ENCODE peak calls at places on chromosomes 12 and 14, in nine cellular contexts. One of them, this sample, is unnamed. For H3K4me1 and H3K9me3, the result is how much of the 10 kb centered on the place peaks cover.

GRCh38 chr12:14164266-14164665 is 182.9 kb upstream of the GRIN2B start:
- DNase-seq in uterus: no peak
- DNase-seq in tibial nerve: no peak
- DNase-seq in IMR-90: no peak
- DNase-seq in H9: no peak
- DNase-seq in body of pancreas: no peak
- DNase-seq in tibial artery: no peak
- DNase-seq in fibroblast of lung: no peak
- DNase-seq in mucosa of descending colon: no peak
- DNase-seq in this sample: no peak

GRCh38 chr12:124172646-124173045 is 122.2 kb upstream of the RFLNA start:
- DNase-seq in uterus: no peak
- DNase-seq in tibial nerve: no peak
- DNase-seq in IMR-90: no peak
- DNase-seq in H9: no peak
- DNase-seq in body of pancreas: no peak
- DNase-seq in tibial artery: no peak
- DNase-seq in fibroblast of lung: peak
- DNase-seq in mucosa of descending colon: no peak
- DNase-seq in this sample: no peak

GRCh38 chr12:68392376-68392775 is 60.2 kb upstream of the MDM1 start:
- DNase-seq in uterus: no peak
- DNase-seq in tibial nerve: no peak
- DNase-seq in IMR-90: no peak
- DNase-seq in H9: no peak
- DNase-seq in body of pancreas: no peak
- DNase-seq in tibial artery: no peak
- DNase-seq in fibroblast of lung: no peak
- DNase-seq in mucosa of descending colon: no peak
- DNase-seq in this sample: no peak

GRCh38 chr12:46770501-46771183 is 55.2 kb downstream of the SLC38A4 start:
- DNase-seq in uterus: no peak
- DNase-seq in tibial nerve: no peak
- DNase-seq in IMR-90: peak
- DNase-seq in H9: no peak
- DNase-seq in body of pancreas: peak
- DNase-seq in tibial artery: no peak
- DNase-seq in fibroblast of lung: peak
- DNase-seq in mucosa of descending colon: no peak
- DNase-seq in this sample: no peak

GRCh38 chr14:92632546-92633273 is 115.7 kb downstream of the LGMN start:
- DNase-seq in uterus: no peak
- DNase-seq in tibial nerve: no peak
- DNase-seq in IMR-90: no peak
- DNase-seq in H9: peak
- DNase-seq in body of pancreas: no peak
- DNase-seq in tibial artery: no peak
- DNase-seq in fibroblast of lung: no peak
- DNase-seq in mucosa of descending colon: no peak
- DNase-seq in this sample: no peak

GRCh38 chr12:118052324-118053070 is 8.5 kb downstream of the WSB2 start:
- DNase-seq in uterus: peak
- DNase-seq in tibial nerve: peak
- DNase-seq in IMR-90: peak
- DNase-seq in H9: peak
- DNase-seq in body of pancreas: peak
- DNase-seq in tibial artery: peak
- DNase-seq in fibroblast of lung: peak
- DNase-seq in mucosa of descending colon: peak
- DNase-seq in this sample: no peak

GRCh38 chr14:99468836-99469592 is 11.6 kb downstream of the SETD3 start:
- DNase-seq in uterus: no peak
- DNase-seq in tibial nerve: no peak
- DNase-seq in IMR-90: peak
- DNase-seq in H9: no peak
- DNase-seq in body of pancreas: no peak
- DNase-seq in tibial artery: no peak
- DNase-seq in fibroblast of lung: peak
- DNase-seq in mucosa of descending colon: no peak
- DNase-seq in this sample: no peak

GRCh38 chr12:62191747-62192485 is 68.3 kb upstream of the USP15 start:
- DNase-seq in uterus: no peak
- DNase-seq in tibial nerve: no peak
- DNase-seq in IMR-90: no peak
- DNase-seq in H9: peak
- DNase-seq in body of pancreas: peak
- DNase-seq in tibial artery: no peak
- DNase-seq in fibroblast of lung: peak
- DNase-seq in mucosa of descending colon: no peak
- DNase-seq in this sample: no peak

GRCh38 chr14:42854061-42854460 is 1247.4 kb downstream of the LRFN5 start:
- DNase-seq in uterus: no peak
- DNase-seq in tibial nerve: no peak
- DNase-seq in IMR-90: peak
- DNase-seq in H9: no peak
- DNase-seq in body of pancreas: no peak
- DNase-seq in tibial artery: no peak
- DNase-seq in fibroblast of lung: peak
- DNase-seq in mucosa of descending colon: no peak
- DNase-seq in this sample: no peak

GRCh38 chr12:53994268-53994690 is 5.7 kb upstream of the HOXC9 start:
- DNase-seq in uterus: no peak
- DNase-seq in tibial nerve: no peak
- DNase-seq in IMR-90: no peak
- DNase-seq in H9: no peak
- DNase-seq in body of pancreas: no peak
- DNase-seq in tibial artery: no peak
- DNase-seq in fibroblast of lung: no peak
- DNase-seq in mucosa of descending colon: no peak
- DNase-seq in this sample: no peak

GRCh38 chr12:53994691-53995310 is 5.2 kb upstream of the HOXC9 start:
- DNase-seq in uterus: no peak
- DNase-seq in tibial nerve: no peak
- DNase-seq in IMR-90: no peak
- DNase-seq in H9: no peak
- DNase-seq in body of pancreas: no peak
- DNase-seq in tibial artery: no peak
- DNase-seq in fibroblast of lung: no peak
- DNase-seq in mucosa of descending colon: no peak
- DNase-seq in this sample: no peak

GRCh38 chr12:53996886-53997217 is 3.1 kb upstream of the HOXC9 start:
- DNase-seq in uterus: no peak
- DNase-seq in tibial nerve: no peak
- DNase-seq in IMR-90: no peak
- DNase-seq in H9: no peak
- DNase-seq in body of pancreas: no peak
- DNase-seq in tibial artery: no peak
- DNase-seq in fibroblast of lung: no peak
- DNase-seq in mucosa of descending colon: no peak
- DNase-seq in this sample: no peak

GRCh38 chr12:53996188-53996885 is 3.6 kb upstream of the HOXC9 start:
- DNase-seq in uterus: no peak
- DNase-seq in tibial nerve: no peak
- DNase-seq in IMR-90: no peak
- DNase-seq in H9: no peak
- DNase-seq in body of pancreas: no peak
- DNase-seq in tibial artery: no peak
- DNase-seq in fibroblast of lung: no peak
- DNase-seq in mucosa of descending colon: no peak
- DNase-seq in this sample: no peak

DNA sequence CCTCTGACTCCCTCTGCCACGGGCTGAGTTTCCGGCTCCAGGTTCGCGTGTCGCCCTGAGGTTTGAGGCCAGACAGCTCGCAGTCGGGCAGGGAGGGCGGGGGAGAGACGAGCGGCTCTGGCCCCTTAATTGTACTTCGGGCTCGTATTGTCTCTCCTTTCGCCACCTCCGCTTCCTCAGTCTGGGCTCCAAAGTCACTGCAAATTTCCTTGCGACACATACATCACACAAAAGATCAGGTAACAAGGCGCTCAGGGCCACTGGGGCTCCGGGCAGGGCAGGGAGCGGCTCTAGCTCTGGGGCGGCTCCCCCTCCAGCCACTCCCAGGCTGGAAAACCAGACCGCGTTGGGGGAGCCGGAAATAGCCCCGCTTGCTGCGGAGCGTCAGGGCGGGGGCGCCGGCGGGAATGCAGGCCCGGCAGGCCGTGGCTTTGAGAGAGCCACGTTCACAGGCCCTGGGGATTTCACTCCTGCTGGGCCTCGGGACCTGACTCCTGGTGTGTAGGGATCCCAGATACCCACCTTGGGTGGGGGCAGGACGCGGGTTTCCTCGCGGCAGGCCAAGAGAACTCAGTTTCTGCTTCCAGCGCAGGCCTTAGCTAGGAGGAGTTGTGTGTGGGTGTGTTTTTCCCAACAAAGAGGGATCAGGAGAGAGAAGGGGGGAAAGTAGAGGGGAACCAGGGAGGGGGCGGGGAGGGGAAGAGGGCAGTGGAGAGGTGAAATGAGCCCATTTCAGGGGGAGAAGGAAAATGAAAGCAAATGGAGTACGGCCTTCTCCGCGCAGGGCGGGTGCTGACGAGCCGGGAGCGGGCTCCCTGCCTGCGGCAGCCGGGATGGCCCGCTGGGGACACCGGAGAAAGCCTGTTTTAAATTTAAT is 4.4 kb upstream of the HOXC9 start:
- DNase-seq in uterus: no peak
- DNase-seq in tibial nerve: no peak
- DNase-seq in IMR-90: no peak
- DNase-seq in H9: peak
- DNase-seq in body of pancreas: no peak
- DNase-seq in tibial artery: peak
- DNase-seq in fibroblast of lung: no peak
- DNase-seq in mucosa of descending colon: peak
- DNase-seq in this sample: no peak
- H3K4me1 ChIP-seq in uterus: under half
- H3K4me1 ChIP-seq in tibial nerve: under half
- H3K4me1 ChIP-seq in IMR-90: under half
- H3K4me1 ChIP-seq in H9: under half
- H3K4me1 ChIP-seq in body of pancreas: under half
- H3K4me1 ChIP-seq in tibial artery: half or more
- H3K4me1 ChIP-seq in fibroblast of lung: under half
- H3K4me1 ChIP-seq in mucosa of descending colon: under half
- H3K4me1 ChIP-seq in this sample: under half

DNA sequence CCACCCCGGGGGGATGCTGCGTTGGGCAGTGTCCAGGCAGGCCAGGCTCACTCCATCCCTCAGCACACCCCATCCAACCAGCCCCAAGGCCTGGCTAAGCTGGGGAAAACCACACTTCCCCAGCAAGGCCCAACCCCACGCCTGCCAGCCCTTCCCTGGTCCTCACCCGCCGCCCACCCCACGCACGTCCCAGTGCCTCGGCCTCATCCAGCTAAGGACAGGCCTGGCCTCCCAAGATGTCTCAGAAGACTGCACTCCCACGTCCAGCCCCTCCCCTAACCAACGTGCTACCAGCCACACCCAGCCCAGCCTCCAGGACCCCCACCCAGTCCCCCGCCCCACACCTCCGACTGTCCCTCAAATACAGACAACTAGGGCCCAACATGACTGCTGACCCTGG is 9.8 kb downstream of the JAG2 start:
- DNase-seq in uterus: no peak
- DNase-seq in tibial nerve: no peak
- DNase-seq in IMR-90: no peak
- DNase-seq in H9: no peak
- DNase-seq in body of pancreas: no peak
- DNase-seq in tibial artery: no peak
- DNase-seq in fibroblast of lung: no peak
- DNase-seq in mucosa of descending colon: no peak
- DNase-seq in this sample: no peak
- H3K9me3 ChIP-seq in uterus: under half
- H3K9me3 ChIP-seq in tibial nerve: under half
- H3K9me3 ChIP-seq in IMR-90: under half
- H3K9me3 ChIP-seq in H9: under half
- H3K9me3 ChIP-seq in body of pancreas: under half
- H3K9me3 ChIP-seq in tibial artery: under half
- H3K9me3 ChIP-seq in fibroblast of lung: under half
- H3K9me3 ChIP-seq in mucosa of descending colon: under half
- H3K9me3 ChIP-seq in this sample: under half

GRCh38 chr14:94665121-94665520 is 52.9 kb downstream of the SERPINA3 start:
- DNase-seq in uterus: no peak
- DNase-seq in tibial nerve: no peak
- DNase-seq in IMR-90: peak
- DNase-seq in H9: no peak
- DNase-seq in body of pancreas: no peak
- DNase-seq in tibial artery: no peak
- DNase-seq in fibroblast of lung: peak
- DNase-seq in mucosa of descending colon: no peak
- DNase-seq in this sample: no peak

GRCh38 chr14:94670692-94671285 is 58.6 kb downstream of the SERPINA3 start:
- DNase-seq in uterus: no peak
- DNase-seq in tibial nerve: no peak
- DNase-seq in IMR-90: no peak
- DNase-seq in H9: no peak
- DNase-seq in body of pancreas: no peak
- DNase-seq in tibial artery: no peak
- DNase-seq in fibroblast of lung: no peak
- DNase-seq in mucosa of descending colon: no peak
- DNase-seq in this sample: no peak

GRCh38 chr14:94663965-94664704 is 51.9 kb downstream of the SERPINA3 start:
- DNase-seq in uterus: peak
- DNase-seq in tibial nerve: no peak
- DNase-seq in IMR-90: no peak
- DNase-seq in H9: no peak
- DNase-seq in body of pancreas: no peak
- DNase-seq in tibial artery: no peak
- DNase-seq in fibroblast of lung: no peak
- DNase-seq in mucosa of descending colon: no peak
- DNase-seq in this sample: no peak

GRCh38 chr14:94659953-94660946 is 48.1 kb downstream of the SERPINA3 start:
- DNase-seq in uterus: no peak
- DNase-seq in tibial nerve: no peak
- DNase-seq in IMR-90: no peak
- DNase-seq in H9: no peak
- DNase-seq in body of pancreas: no peak
- DNase-seq in tibial artery: no peak
- DNase-seq in fibroblast of lung: no peak
- DNase-seq in mucosa of descending colon: no peak
- DNase-seq in this sample: no peak

GRCh38 chr14:94665544-94665943 is 53.4 kb downstream of the SERPINA3 start:
- DNase-seq in uterus: no peak
- DNase-seq in tibial nerve: no peak
- DNase-seq in IMR-90: no peak
- DNase-seq in H9: no peak
- DNase-seq in body of pancreas: no peak
- DNase-seq in tibial artery: no peak
- DNase-seq in fibroblast of lung: no peak
- DNase-seq in mucosa of descending colon: no peak
- DNase-seq in this sample: no peak
- TF ChIP-seq CTCF in uterus: no peak
- TF ChIP-seq CTCF in tibial nerve: no peak
- TF ChIP-seq CTCF in IMR-90: no peak
- TF ChIP-seq CTCF in H9: no peak
- TF ChIP-seq CTCF in body of pancreas: no peak
- TF ChIP-seq CTCF in tibial artery: no peak
- TF ChIP-seq CTCF in fibroblast of lung: no peak
- TF ChIP-seq CTCF in mucosa of descending colon: no peak
- TF ChIP-seq CTCF in this sample: no peak

DNA sequence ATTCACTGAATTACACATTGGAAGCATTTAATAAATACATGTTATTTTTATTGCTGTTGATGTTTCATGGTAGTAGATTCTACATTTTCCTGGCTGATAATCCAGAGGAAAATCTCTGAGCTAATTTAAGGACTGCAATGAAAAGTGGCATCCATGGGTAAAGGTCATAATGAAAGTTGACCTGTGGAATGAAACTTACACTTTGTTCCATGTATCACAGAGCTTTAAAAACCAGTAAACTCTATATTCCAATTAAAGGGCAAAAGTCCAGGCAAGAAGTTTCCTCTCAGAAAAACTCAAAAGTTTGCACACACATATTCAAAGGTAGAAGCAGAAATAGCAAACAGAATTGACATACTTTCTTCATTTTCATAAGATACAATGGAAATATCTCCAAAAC is 44.8 kb upstream of the MYF6 start:
- DNase-seq in uterus: no peak
- DNase-seq in tibial nerve: no peak
- DNase-seq in IMR-90: no peak
- DNase-seq in H9: no peak
- DNase-seq in body of pancreas: no peak
- DNase-seq in tibial artery: no peak
- DNase-seq in fibroblast of lung: no peak
- DNase-seq in mucosa of descending colon: no peak
- DNase-seq in this sample: no peak
- H3K4me1 ChIP-seq in uterus: under half
- H3K4me1 ChIP-seq in tibial nerve: under half
- H3K4me1 ChIP-seq in IMR-90: under half
- H3K4me1 ChIP-seq in H9: under half
- H3K4me1 ChIP-seq in body of pancreas: under half
- H3K4me1 ChIP-seq in tibial artery: under half
- H3K4me1 ChIP-seq in fibroblast of lung: under half
- H3K4me1 ChIP-seq in mucosa of descending colon: under half
- H3K4me1 ChIP-seq in this sample: under half